ENCODE peak calls at places on chromosome 21, in six cellular contexts. V, L, S, K, I and F are unnamed samples.

GRCh38 chr21:31713973-31714740 is 17.8 kb downstream of the SCAF4 start:
- DNase-seq in V (no peak), L (no peak), S (no peak), K (no peak), I (peak; percentile 45), F (no peak)

GRCh38 chr21:33406493-33406892 is 3.3 kb downstream of the IFNGR2 start:
- DNase-seq in V (no peak), L (no peak), S (no peak), K (no peak), I (no peak), F (no peak)

GRCh38 chr21:45372732-45373355 is 32.1 kb upstream of the COL18A1 start:
- DNase-seq in V (no peak), L (no peak), S (no peak), K (no peak), I (peak; percentile 22), F (no peak)

GRCh38 chr21:34148826-34149558 is 75.6 kb downstream of the MRPS6 start:
- DNase-seq in V (no peak), L (no peak), S (no peak), K (no peak), I (no peak), F (no peak)

GRCh38 chr21:31158789-31159581 is 120.7 kb upstream of the KRTAP19-8 start:
- DNase-seq in V (no peak), L (no peak), S (peak; percentile 80), K (no peak), I (peak; percentile 26), F (no peak)

GRCh38 chr21:30072496-30072895 is 94.1 kb downstream of the CLDN17 start:
- DNase-seq in V (no peak), L (no peak), S (peak; percentile 22), K (no peak), I (no peak), F (no peak)

GRCh38 chr21:33028759-33029511 is 3.2 kb downstream of the OLIG2 start:
- DNase-seq in V (no peak), L (no peak), S (no peak), K (no peak), I (peak; percentile 14), F (no peak)

GRCh38 chr21:25862596-25862995 is 127.8 kb downstream of the GABPA start:
- DNase-seq in V (no peak), L (peak; percentile 18), S (peak; percentile 68), K (no peak), I (peak; percentile 39), F (peak; percentile 29)

GRCh38 chr21:38467369-38467768 is 30.9 kb downstream of the ERG start:
- DNase-seq in V (no peak), L (no peak), S (no peak), K (no peak), I (no peak), F (no peak)

GRCh38 chr21:42233067-42233981 is 14.4 kb downstream of the ABCG1 start:
- DNase-seq in V (peak; percentile 54), L (no peak), S (peak; percentile 89), K (no peak), I (peak; percentile 20), F (peak; percentile 57)

GRCh38 chr21:45470087-45470515 is 65.1 kb downstream of the COL18A1 start:
- DNase-seq in V (no peak), L (no peak), S (no peak), K (no peak), I (peak; percentile 68), F (no peak)

GRCh38 chr21:29320021-29320420 is 21.3 kb downstream of the BACH1 start:
- DNase-seq in V (no peak), L (no peak), S (no peak), K (no peak), I (no peak), F (no peak)

GRCh38 chr21:16047857-16048256 is 318.1 kb downstream of the USP25 start:
- DNase-seq in V (no peak), L (no peak), S (no peak), K (no peak), I (peak; percentile 80), F (no peak)

GRCh38 chr21:42234464-42235241 is 15.7 kb downstream of the ABCG1 start:
- DNase-seq in V (peak; percentile 55), L (no peak), S (peak; percentile 76), K (no peak), I (peak; percentile 45), F (peak; percentile 84)